ENCODE peak calls at places on chromosomes 6 and 20, in four cellular contexts. One of them, this sample, is unnamed.

GRCh38 chr6:9025223-9025622 is 589.9 kb upstream of the SLC35B3 start:
- DNase-seq in HepG2: no peak
- DNase-seq in SK-N-SH: no peak
- DNase-seq in GM12878: no peak
- DNase-seq in this sample: no peak

GRCh38 chr6:82086944-82087343 is 160.6 kb downstream of the IBTK start:
- DNase-seq in HepG2: peak
- DNase-seq in SK-N-SH: no peak
- DNase-seq in GM12878: no peak
- DNase-seq in this sample: peak

GRCh38 chr20:54069501-54069971 is 858 bp downstream of the BCAS1 start:
- DNase-seq in HepG2: no peak
- DNase-seq in SK-N-SH: no peak
- DNase-seq in GM12878: no peak
- DNase-seq in this sample: no peak

GRCh38 chr20:2151805-2152727 is 50.4 kb downstream of the STK35 start:
- DNase-seq in HepG2: no peak
- DNase-seq in SK-N-SH: peak
- DNase-seq in GM12878: no peak
- DNase-seq in this sample: peak

GRCh38 chr6:21438237-21438985 is 155.1 kb upstream of the SOX4 start:
- DNase-seq in HepG2: no peak
- DNase-seq in SK-N-SH: no peak
- DNase-seq in GM12878: peak
- DNase-seq in this sample: no peak

GRCh38 chr6:71012871-71013456 is 56.1 kb upstream of the B3GAT2 start:
- DNase-seq in HepG2: peak
- DNase-seq in SK-N-SH: peak
- DNase-seq in GM12878: peak
- DNase-seq in this sample: peak

GRCh38 chr6:72031471-72031870 is 145.1 kb downstream of the RIMS1 start:
- DNase-seq in HepG2: no peak
- DNase-seq in SK-N-SH: no peak
- DNase-seq in GM12878: no peak
- DNase-seq in this sample: no peak

GRCh38 chr6:106146852-106147351 is 60.8 kb downstream of the PRDM1 start:
- DNase-seq in HepG2: no peak
- DNase-seq in SK-N-SH: no peak
- DNase-seq in GM12878: no peak
- DNase-seq in this sample: no peak

GRCh38 chr6:165922309-165922794 is 245.3 kb downstream of the TBXT start:
- DNase-seq in HepG2: no peak
- DNase-seq in SK-N-SH: no peak
- DNase-seq in GM12878: no peak
- DNase-seq in this sample: peak

GRCh38 chr20:24339179-24339578 is 130.2 kb upstream of the SYNDIG1 start:
- DNase-seq in HepG2: no peak
- DNase-seq in SK-N-SH: no peak
- DNase-seq in GM12878: no peak
- DNase-seq in this sample: no peak

GRCh38 chr6:166395778-166396177 is 13.0 kb upstream of the MPC1 start:
- DNase-seq in HepG2: no peak
- DNase-seq in SK-N-SH: no peak
- DNase-seq in GM12878: no peak
- DNase-seq in this sample: no peak

GRCh38 chr6:91664327-91664959 is 1077.6 kb upstream of the MAP3K7 start:
- DNase-seq in HepG2: peak
- DNase-seq in SK-N-SH: no peak
- DNase-seq in GM12878: peak
- DNase-seq in this sample: no peak

GRCh38 chr6:10837009-10837691 is 1.2 kb downstream of the MAK start:
- DNase-seq in HepG2: no peak
- DNase-seq in SK-N-SH: peak
- DNase-seq in GM12878: no peak
- DNase-seq in this sample: peak

GRCh38 chr6:90537723-90538407 is 49.0 kb downstream of the MAP3K7 start:
- DNase-seq in HepG2: no peak
- DNase-seq in SK-N-SH: no peak
- DNase-seq in GM12878: peak
- DNase-seq in this sample: no peak

GRCh38 chr6:43129434-43130194 is 41.5 kb upstream of the SRF start:
- DNase-seq in HepG2: peak
- DNase-seq in SK-N-SH: peak
- DNase-seq in GM12878: no peak
- DNase-seq in this sample: peak

GRCh38 chr6:165988757-165989456 is 178.7 kb downstream of the TBXT start:
- DNase-seq in HepG2: no peak
- DNase-seq in SK-N-SH: peak
- DNase-seq in GM12878: no peak
- DNase-seq in this sample: no peak

GRCh38 chr6:31799781-31800180 is 4.2 kb upstream of the VARS1 start:
- DNase-seq in HepG2: no peak
- DNase-seq in SK-N-SH: no peak
- DNase-seq in GM12878: no peak
- DNase-seq in this sample: no peak

GRCh38 chr6:38804368-38804767 is 89.3 kb downstream of the DNAH8 start:
- DNase-seq in HepG2: no peak
- DNase-seq in SK-N-SH: no peak
- DNase-seq in GM12878: no peak
- DNase-seq in this sample: no peak

GRCh38 chr20:35953411-35954199 is 697 bp downstream of the SCAND1 start:
- DNase-seq in HepG2: no peak
- DNase-seq in SK-N-SH: peak
- DNase-seq in GM12878: no peak
- DNase-seq in this sample: no peak

GRCh38 chr6:127481628-127482027 is 22.4 kb upstream of the KIAA0408 start:
- DNase-seq in HepG2: no peak
- DNase-seq in SK-N-SH: no peak
- DNase-seq in GM12878: no peak
- DNase-seq in this sample: peak

GRCh38 chr6:169266261-169266660 is 12.6 kb upstream of the THBS2 start:
- DNase-seq in HepG2: no peak
- DNase-seq in SK-N-SH: no peak
- DNase-seq in GM12878: no peak
- DNase-seq in this sample: no peak

GRCh38 chr6:149366237-149366921 is 33.7 kb upstream of the SUMO4 start:
- DNase-seq in HepG2: no peak
- DNase-seq in SK-N-SH: no peak
- DNase-seq in GM12878: no peak
- DNase-seq in this sample: no peak

GRCh38 chr6:63644668-63645326 is 9.2 kb downstream of the PHF3 start:
- DNase-seq in HepG2: no peak
- DNase-seq in SK-N-SH: no peak
- DNase-seq in GM12878: no peak
- DNase-seq in this sample: no peak

GRCh38 chr6:31060162-31060561 is 49.9 kb downstream of the MUC22 start:
- DNase-seq in HepG2: no peak
- DNase-seq in SK-N-SH: no peak
- DNase-seq in GM12878: no peak
- DNase-seq in this sample: no peak

GRCh38 chr20:46130534-46130933 is 12.4 kb downstream of the CD40 start:
- DNase-seq in HepG2: no peak
- DNase-seq in SK-N-SH: no peak
- DNase-seq in GM12878: peak
- DNase-seq in this sample: no peak

GRCh38 chr6:119161450-119161849 is 83.0 kb upstream of the FAM184A start:
- DNase-seq in HepG2: no peak
- DNase-seq in SK-N-SH: no peak
- DNase-seq in GM12878: no peak
- DNase-seq in this sample: no peak

GRCh38 chr6:105152865-105153264 is 26.9 kb downstream of the POPDC3 start:
- DNase-seq in HepG2: no peak
- DNase-seq in SK-N-SH: no peak
- DNase-seq in GM12878: no peak
- DNase-seq in this sample: no peak

GRCh38 chr20:56604690-56605089 is 24.4 kb upstream of the TFAP2C start:
- DNase-seq in HepG2: no peak
- DNase-seq in SK-N-SH: no peak
- DNase-seq in GM12878: no peak
- DNase-seq in this sample: no peak

GRCh38 chr6:37283786-37284185 is 25.8 kb upstream of the TMEM217 start:
- DNase-seq in HepG2: no peak
- DNase-seq in SK-N-SH: no peak
- DNase-seq in GM12878: no peak
- DNase-seq in this sample: no peak

GRCh38 chr6:125586074-125586473 is 163.4 kb upstream of the HEY2 start:
- DNase-seq in HepG2: no peak
- DNase-seq in SK-N-SH: no peak
- DNase-seq in GM12878: no peak
- DNase-seq in this sample: no peak

GRCh38 chr20:44684047-44684965 is 30.9 kb upstream of the CCN5 start:
- DNase-seq in HepG2: peak
- DNase-seq in SK-N-SH: no peak
- DNase-seq in GM12878: no peak
- DNase-seq in this sample: peak

GRCh38 chr6:132122176-132122575 is 171.0 kb upstream of the CCN2 start:
- DNase-seq in HepG2: no peak
- DNase-seq in SK-N-SH: no peak
- DNase-seq in GM12878: no peak
- DNase-seq in this sample: no peak

GRCh38 chr6:132128424-132128823 is 177.3 kb upstream of the CCN2 start:
- DNase-seq in HepG2: no peak
- DNase-seq in SK-N-SH: no peak
- DNase-seq in GM12878: no peak
- DNase-seq in this sample: no peak

GRCh38 chr6:132118144-132118543 is 167.0 kb upstream of the CCN2 start:
- DNase-seq in HepG2: no peak
- DNase-seq in SK-N-SH: no peak
- DNase-seq in GM12878: no peak
- DNase-seq in this sample: no peak

GRCh38 chr6:132126150-132126549 is 175.0 kb upstream of the CCN2 start:
- DNase-seq in HepG2: peak
- DNase-seq in SK-N-SH: no peak
- DNase-seq in GM12878: no peak
- DNase-seq in this sample: no peak

DNA sequence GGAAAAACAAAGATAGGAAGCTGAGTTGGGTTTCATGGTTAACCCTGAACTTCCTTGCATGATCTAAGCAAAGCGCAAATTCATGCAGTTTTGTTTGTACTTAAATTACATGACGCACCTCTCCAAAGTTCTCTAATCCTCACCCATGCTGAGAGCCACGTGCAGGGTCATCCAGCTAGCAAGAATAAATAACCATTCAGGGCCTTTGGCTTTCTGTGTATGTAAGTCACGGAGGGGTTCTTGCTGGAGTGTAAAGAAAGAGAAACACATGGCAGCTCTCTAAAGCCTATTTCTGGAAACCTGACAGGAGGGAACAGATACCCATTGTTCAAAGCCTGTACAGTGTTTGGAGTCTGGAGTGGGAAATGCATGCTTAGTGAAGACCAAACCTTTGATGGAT is 171.7 kb upstream of the CCN2 start:
- DNase-seq in HepG2: peak
- DNase-seq in SK-N-SH: no peak
- DNase-seq in GM12878: no peak
- DNase-seq in this sample: no peak
- TF ChIP-seq PBX3 in HepG2: no peak
- TF ChIP-seq PBX3 in SK-N-SH: no peak
- TF ChIP-seq PBX3 in GM12878: no peak
- TF ChIP-seq PBX3 in this sample: no peak

DNA sequence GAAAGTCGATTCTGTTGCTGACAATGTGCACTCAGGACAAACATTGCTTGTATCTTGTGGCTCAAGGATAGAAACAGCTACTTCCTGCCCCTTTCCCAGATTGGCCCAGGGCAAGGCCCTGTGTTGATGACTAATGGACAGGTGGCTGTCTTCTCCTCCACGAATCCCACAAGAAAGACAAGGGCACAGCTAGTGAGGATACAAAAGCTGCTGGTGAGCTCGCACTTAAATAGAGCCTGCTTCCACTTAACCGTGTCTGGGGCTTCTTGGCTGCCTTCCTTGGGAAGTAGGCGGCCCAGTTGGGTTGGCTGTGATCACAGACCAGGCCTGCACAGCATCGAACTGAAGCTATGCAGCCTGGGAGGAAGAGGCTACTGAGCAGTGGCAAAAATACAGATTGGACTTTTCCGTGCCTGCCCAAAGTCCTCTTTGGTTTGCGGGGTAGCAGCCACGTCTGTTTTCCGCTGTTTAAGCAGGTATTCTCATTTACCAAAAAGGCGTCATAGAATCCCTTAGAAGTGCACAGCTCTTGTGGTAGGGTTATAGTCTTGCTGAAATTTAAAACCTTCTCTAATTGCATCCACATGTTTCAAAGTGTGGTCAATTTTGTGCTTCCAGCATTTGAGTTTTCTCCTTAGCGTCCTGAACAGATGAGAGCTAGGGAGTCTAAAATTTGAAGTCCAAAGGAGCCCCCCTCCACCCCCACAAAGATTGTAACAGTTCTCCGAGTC is 23.1 kb upstream of the NAA20 start:
- DNase-seq in HepG2: no peak
- DNase-seq in SK-N-SH: no peak
- DNase-seq in GM12878: no peak
- DNase-seq in this sample: peak
- TF ChIP-seq MAX in HepG2: no peak
- TF ChIP-seq MAX in SK-N-SH: peak
- TF ChIP-seq MAX in GM12878: no peak
- TF ChIP-seq MAX in this sample: no peak

GRCh38 chr20:47196091-47197081 is 160.1 kb downstream of the ZMYND8 start:
- DNase-seq in HepG2: peak
- DNase-seq in SK-N-SH: peak
- DNase-seq in GM12878: peak
- DNase-seq in this sample: peak
- TF ChIP-seq PBX3 in HepG2: no peak
- TF ChIP-seq PBX3 in SK-N-SH: no peak
- TF ChIP-seq PBX3 in GM12878: no peak
- TF ChIP-seq PBX3 in this sample: no peak

GRCh38 chr6:157575436-157576145 is 194.6 kb downstream of the ZDHHC14 start:
- DNase-seq in HepG2: no peak
- DNase-seq in SK-N-SH: no peak
- DNase-seq in GM12878: no peak
- DNase-seq in this sample: no peak

GRCh38 chr6:157584036-157584435 is 203.0 kb downstream of the ZDHHC14 start:
- DNase-seq in HepG2: no peak
- DNase-seq in SK-N-SH: no peak
- DNase-seq in GM12878: no peak
- DNase-seq in this sample: no peak

GRCh38 chr6:157574851-157575424 is 193.9 kb downstream of the ZDHHC14 start:
- DNase-seq in HepG2: no peak
- DNase-seq in SK-N-SH: no peak
- DNase-seq in GM12878: no peak
- DNase-seq in this sample: no peak

GRCh38 chr6:157576621-157577390 is 195.8 kb downstream of the ZDHHC14 start:
- DNase-seq in HepG2: no peak
- DNase-seq in SK-N-SH: no peak
- DNase-seq in GM12878: no peak
- DNase-seq in this sample: no peak

GRCh38 chr6:157579467-157580031 is 198.6 kb downstream of the ZDHHC14 start:
- DNase-seq in HepG2: no peak
- DNase-seq in SK-N-SH: no peak
- DNase-seq in GM12878: no peak
- DNase-seq in this sample: no peak
- TF ChIP-seq MAX in HepG2: no peak
- TF ChIP-seq MAX in SK-N-SH: no peak
- TF ChIP-seq MAX in GM12878: no peak
- TF ChIP-seq MAX in this sample: no peak